ENCODE peak calls at places on chromosomes 13 and 19, in four cellular contexts. E is heart left ventricle, I is GM12864, X is heart right ventricle. Q is an unnamed sample.
A peak's percentile ranks its signal among the peaks of the same experiment; 100 is the strongest.

GRCh38 chr19:10501971-10502523 is 1.1 kb downstream of the KEAP1 start:
- DNase-seq in E (peak; percentile 89), X (peak; percentile 81), I (no peak), Q (peak; percentile 74)

GRCh38 chr19:32829345-32829896 is 40.1 kb downstream of the SLC7A9 start:
- DNase-seq in X (no peak), E (peak; percentile 21), I (no peak), Q (no peak)

GRCh38 chr19:35232912-35233311 is 4.4 kb upstream of the FAM187B start:
- DNase-seq in I (no peak), X (no peak), E (no peak), Q (no peak)

GRCh38 chr13:35157143-35157755 is 215.2 kb downstream of the NBEA start:
- DNase-seq in X (peak; percentile 42), E (no peak), I (peak; percentile 29), Q (no peak)

GRCh38 chr13:74576504-74576903 is 442.3 kb upstream of the KLF12 start:
- DNase-seq in E (no peak), X (no peak), I (no peak), Q (no peak)

GRCh38 chr13:51697855-51698254 is 106.1 kb downstream of the DHRS12 start:
- DNase-seq in E (no peak), I (no peak), X (no peak), Q (no peak)

GRCh38 chr13:60170414-60170813 is 6.7 kb upstream of the DIAPH3 start:
- DNase-seq in E (no peak), I (no peak), X (no peak), Q (no peak)

GRCh38 chr19:42074513-42075363 is 1.2 kb upstream of the ZNF574 start:
- DNase-seq in E (peak; percentile 42), X (no peak), I (no peak), Q (peak; percentile 44)

GRCh38 chr19:9709305-9709704 is 34.4 kb upstream of the ZNF562 start:
- DNase-seq in X (no peak), E (no peak), I (no peak), Q (no peak)

GRCh38 chr13:26019881-26020535 is 31.8 kb downstream of the SHISA2 start:
- DNase-seq in X (no peak), I (no peak), E (no peak), Q (no peak)

GRCh38 chr13:43307921-43308433 is 284.6 kb downstream of the DNAJC15 start:
- DNase-seq in E (peak; percentile 90), I (peak; percentile 15), X (peak; percentile 79), Q (peak; percentile 72)

GRCh38 chr13:51767100-51767499 is 36.9 kb downstream of the DHRS12 start:
- DNase-seq in E (no peak), I (no peak), X (no peak), Q (no peak)

GRCh38 chr13:97329331-97329730 is 104.6 kb upstream of the RAP2A start:
- DNase-seq in X (no peak), E (no peak), I (no peak), Q (no peak)

GRCh38 chr13:101292711-101293110 is 123.6 kb downstream of the NALCN start:
- DNase-seq in X (no peak), I (no peak), E (no peak), Q (no peak)

GRCh38 chr13:44932171-44932849 is 57.0 kb downstream of the NUFIP1 start:
- DNase-seq in E (no peak), X (no peak), I (no peak), Q (no peak)

GRCh38 chr13:44879452-44880058 is 109.7 kb downstream of the NUFIP1 start:
- DNase-seq in E (no peak), X (no peak), I (peak; percentile 5), Q (no peak)

GRCh38 chr13:27789495-27790303 is 2.6 kb upstream of the GSX1 start:
- DNase-seq in E (no peak), X (no peak), I (no peak), Q (no peak)

GRCh38 chr13:95020298-95020987 is 280.8 kb downstream of the ABCC4 start:
- DNase-seq in X (no peak), E (no peak), I (no peak), Q (no peak)

GRCh38 chr19:7783991-7784421 is 21.0 kb downstream of the CLEC4M start:
- DNase-seq in I (no peak), E (no peak), X (no peak), Q (no peak)

GRCh38 chr13:91331047-91331915 is 16.2 kb upstream of the MIR17HG start:
- DNase-seq in E (no peak), X (no peak), I (no peak), Q (no peak)

GRCh38 chr19:7895565-7895964 is 7.3 kb downstream of the LRRC8E start:
- DNase-seq in E (no peak), X (no peak), I (no peak), Q (no peak)

GRCh38 chr19:17579523-17580244 is 24.2 kb downstream of the COLGALT1 start:
- DNase-seq in X (peak; percentile 35), E (no peak), I (no peak), Q (peak; percentile 75)

GRCh38 chr13:38947049-38947448 is 43.6 kb downstream of the STOML3 start:
- DNase-seq in I (no peak), E (no peak), X (no peak), Q (no peak)

GRCh38 chr19:5627395-5627904 is 4.6 kb downstream of the SAFB start:
- DNase-seq in X (peak; percentile 56), I (peak; percentile 56), E (peak; percentile 74), Q (peak; percentile 23)

GRCh38 chr13:108269601-108270328 is at the start of gene TNFSF13B:
- DNase-seq in I (peak; percentile 48), E (peak; percentile 83), X (peak; percentile 11), Q (peak; percentile 80)

GRCh38 chr13:47148543-47148942 is 251.7 kb upstream of the HTR2A start:
- DNase-seq in X (no peak), E (no peak), I (no peak), Q (no peak)

GRCh38 chr13:20873348-20873747 is 29.2 kb downstream of the XPO4 start:
- DNase-seq in X (no peak), I (no peak), E (no peak), Q (no peak)

GRCh38 chr19:16447015-16447384 is 24.8 kb downstream of the EPS15L1 start:
- DNase-seq in X (peak; percentile 82), E (peak; percentile 82), I (peak; percentile 58), Q (peak; percentile 78)

GRCh38 chr13:84096221-84096620 is 213.9 kb upstream of the SLITRK1 start:
- DNase-seq in X (no peak), I (no peak), E (no peak), Q (no peak)

GRCh38 chr13:30978981-30979956 is 46.8 kb downstream of the TEX26 start:
- DNase-seq in E (no peak), I (no peak), X (no peak), Q (peak; percentile 12)

GRCh38 chr13:58744686-58745085 is 1113.1 kb downstream of the PCDH17 start:
- DNase-seq in E (no peak), I (no peak), X (no peak), Q (no peak)

GRCh38 chr13:56861472-56861871 is 279.2 kb upstream of the PRR20A start:
- DNase-seq in I (no peak), X (no peak), E (no peak), Q (no peak)

GRCh38 chr19:16899566-16900075 is 10.8 kb downstream of the F2RL3 start:
- DNase-seq in I (no peak), E (peak; percentile 77), X (no peak), Q (no peak)

GRCh38 chr13:56182598-56182997 is 958.1 kb upstream of the PRR20A start:
- DNase-seq in I (no peak), E (no peak), X (no peak), Q (no peak)

GRCh38 chr13:65615506-65615905 is 1614.6 kb downstream of the PCDH9 start:
- DNase-seq in X (no peak), I (no peak), E (no peak), Q (no peak)

GRCh38 chr13:65613004-65613403 is 1617.1 kb downstream of the PCDH9 start:
- DNase-seq in E (no peak), X (no peak), I (no peak), Q (no peak)
- TF ChIP-seq CTCF in E (no peak), X (no peak), I (peak; percentile 31), Q (no peak)

GRCh38 chr13:113817860-113818691 is 45.8 kb downstream of the GAS6 start:
- DNase-seq in X (no peak), I (no peak), E (peak; percentile 66), Q (no peak)
- H3K4me3 ChIP-seq in X (peak overlapping the region; percentile 1), I (no peak overlapping the region), E (peak overlapping the region; percentile 4), Q (no peak overlapping the region)

GRCh38 chr19:40210919-40211318 is 7.3 kb downstream of the TTC9B start:
- DNase-seq in X (no peak), I (no peak), E (no peak), Q (no peak)
- TF ChIP-seq CTCF in X (no peak), I (peak; percentile 13), E (no peak), Q (no peak)

GRCh38 chr19:45346449-45346848 is 5.9 kb downstream of the KLC3 start:
- DNase-seq in I (no peak), E (no peak), X (no peak), Q (no peak)
- H3K4me3 ChIP-seq in I (no peak overlapping the region), E (no peak overlapping the region), X (no peak overlapping the region), Q (no peak overlapping the region)

GRCh38 chr19:18603958-18604819 is 2.4 kb downstream of the CRLF1 start:
- DNase-seq in E (no peak), X (no peak), I (no peak), Q (no peak)

GRCh38 chr19:18604820-18605159 is 1.8 kb downstream of the CRLF1 start:
- DNase-seq in I (no peak), E (no peak), X (no peak), Q (no peak)

GRCh38 chr19:18601875-18602274 is 4.7 kb downstream of the CRLF1 start:
- DNase-seq in E (no peak), X (no peak), I (no peak), Q (no peak)

GRCh38 chr19:18605196-18605545 is 1.4 kb downstream of the CRLF1 start:
- DNase-seq in I (no peak), E (no peak), X (no peak), Q (no peak)

DNA sequence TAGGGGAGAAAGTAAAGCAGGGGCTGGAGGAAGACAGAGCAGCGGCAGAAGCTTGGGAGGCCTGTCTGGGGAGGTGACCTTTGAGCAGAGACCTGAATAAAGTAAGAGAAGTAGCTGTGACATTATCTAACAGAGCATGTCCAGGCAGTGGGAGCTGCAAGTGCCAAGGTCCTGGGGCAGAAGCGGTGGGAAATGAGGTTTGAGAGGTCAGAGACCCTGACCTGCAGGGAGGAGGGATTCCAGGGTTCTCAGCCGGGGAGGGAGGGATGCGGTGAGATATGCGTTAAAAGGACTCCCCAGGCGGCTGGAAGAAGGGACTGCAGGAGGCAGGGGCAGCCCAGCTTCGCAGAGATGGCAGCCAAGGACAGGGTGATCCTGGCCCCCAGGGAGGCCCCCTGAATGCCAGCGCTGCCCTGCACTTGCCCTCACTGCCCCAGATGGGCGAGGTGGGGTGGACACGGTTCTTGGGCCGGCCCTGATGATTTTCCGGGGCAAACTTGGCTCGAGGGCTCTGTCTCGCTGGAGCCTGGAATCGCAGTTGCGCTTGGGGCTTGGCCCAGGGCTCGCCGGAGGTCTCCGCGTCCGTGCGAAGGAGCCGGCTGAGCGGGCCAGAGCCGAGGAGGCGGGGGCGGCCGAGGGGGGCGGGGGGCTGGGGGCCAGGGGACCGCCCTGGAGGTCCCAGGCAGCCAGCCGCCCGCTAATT is 3.2 kb downstream of the CRLF1 start:
- DNase-seq in E (no peak), I (no peak), X (no peak), Q (no peak)
- TF ChIP-seq CTCF in E (no peak), I (peak; percentile 30), X (no peak), Q (peak; percentile 29)